ENCODE peak calls at places on chromosomes 1 and 21, in ten cellular contexts. I is H1; B is NCI-H526; V is T-helper 1 cell; F is stimulated activated effector memory CD8-positive, alpha-beta T cell treated with anti-CD3 and anti-CD28 coated beads, Interleukin-12 subunit alpha, Interleukin-12 subunit beta, amount 100 ng/mL, for 72 hours; G is Kasumi-1; X is stimulated activated CD4-positive, alpha-beta T cell treated with anti-CD3 and anti-CD28 coated beads, Interleukin-1b, Interleukin-23, amount 100 ng/mL, for 24 hours; W is HAP-1; L is NCI-H460; D is NCI-H748 treated with DMSO at 0.1 percent for 48 hours. S is an unnamed sample.

GRCh38 chr1:205711105-205712048 is 31.1 kb upstream of the SLC45A3 start:
- DNase-seq in I (no peak), B (peak), V (peak), F (peak), G (peak), X (peak), W (peak), L (peak), D (peak), S (peak)

GRCh38 chr1:220825819-220826551 is 39.3 kb downstream of the MTARC1 start:
- DNase-seq in I (no peak), B (no peak), V (no peak), F (no peak), G (no peak), X (no peak), W (no peak), L (no peak), D (peak), S (no peak)

GRCh38 chr1:172513480-172513879 is 19.5 kb upstream of the SUCO start:
- DNase-seq in I (no peak), B (no peak), V (no peak), F (no peak), G (no peak), X (no peak), W (no peak), L (no peak), D (no peak), S (no peak)

GRCh38 chr21:43361127-43361492 is 65.8 kb downstream of the SIK1 start:
- DNase-seq in I (no peak), B (peak), V (no peak), F (no peak), G (no peak), X (no peak), W (no peak), L (no peak), D (no peak), S (no peak)

GRCh38 chr21:45074048-45074817 is at the start of gene ADARB1:
- DNase-seq in I (peak), B (peak), V (peak), F (peak), G (peak), X (peak), W (peak), L (peak), D (peak), S (no peak)

GRCh38 chr1:153466908-153467307 is 6.5 kb upstream of the S100A7 start:
- DNase-seq in I (no peak), B (no peak), V (no peak), F (no peak), G (no peak), X (no peak), W (no peak), L (no peak), D (no peak), S (no peak)

GRCh38 chr1:73604739-73605138 is 593.2 kb downstream of the LRRIQ3 start:
- DNase-seq in I (no peak), B (no peak), V (no peak), F (no peak), G (no peak), X (no peak), W (no peak), L (no peak), D (peak), S (no peak)

GRCh38 chr1:226738995-226739695 is at the start of gene ITPKB:
- DNase-seq in I (peak), B (no peak), V (peak), F (no peak), G (peak), X (no peak), W (peak), L (no peak), D (no peak), S (no peak)

GRCh38 chr1:50123071-50123470 is 14.4 kb downstream of the ELAVL4 start:
- DNase-seq in I (no peak), B (no peak), V (no peak), F (no peak), G (no peak), X (no peak), W (no peak), L (no peak), D (peak), S (no peak)

GRCh38 chr1:56387071-56387747 is 192.2 kb downstream of the PLPP3 start:
- DNase-seq in I (no peak), B (no peak), V (no peak), F (no peak), G (no peak), X (no peak), W (peak), L (no peak), D (no peak), S (no peak)

GRCh38 chr1:214002472-214002871 is 14.7 kb downstream of the PROX1 start:
- DNase-seq in I (peak), B (peak), V (no peak), F (no peak), G (no peak), X (no peak), W (peak), L (no peak), D (peak), S (peak)

GRCh38 chr1:4728319-4729107 is 74.1 kb downstream of the AJAP1 start:
- DNase-seq in I (no peak), B (no peak), V (no peak), F (no peak), G (no peak), X (no peak), W (no peak), L (no peak), D (no peak), S (no peak)

GRCh38 chr1:216705686-216706085 is 17.5 kb downstream of the ESRRG start:
- DNase-seq in I (no peak), B (peak), V (no peak), F (no peak), G (no peak), X (no peak), W (no peak), L (no peak), D (peak), S (peak)

GRCh38 chr1:30847358-30847972 is 61.1 kb downstream of the SDC3 start:
- DNase-seq in I (peak), B (peak), V (no peak), F (no peak), G (no peak), X (no peak), W (no peak), L (peak), D (no peak), S (peak)

GRCh38 chr1:211017066-211017691 is 116.8 kb downstream of the KCNH1 start:
- DNase-seq in I (no peak), B (no peak), V (no peak), F (no peak), G (no peak), X (no peak), W (no peak), L (no peak), D (no peak), S (no peak)